ENCODE peak calls at places on chromosomes 12 and 14, in eight cellular contexts. B, C, L, F, X, A, T and N are unnamed samples.

GRCh38 chr14:90758959-90759358 is 57.3 kb downstream of the TTC7B start:
- DNase-seq in C (peak; percentile 26), A (peak; percentile 56), F (peak; percentile 91), L (no peak), X (peak; percentile 12), B (peak; percentile 54), T (peak; percentile 38), N (no peak)

GRCh38 chr12:124057691-124058090 is 84.7 kb downstream of the ZNF664 start:
- DNase-seq in T (no peak), B (no peak), L (no peak), F (no peak), A (no peak), X (no peak), C (no peak), N (no peak)

GRCh38 chr14:81070511-81070910 is 115.1 kb downstream of the TSHR start:
- DNase-seq in B (no peak), X (no peak), T (no peak), F (no peak), L (no peak), A (no peak), C (no peak), N (no peak)

GRCh38 chr14:76311410-76311758 is 64.6 kb upstream of the ESRRB start:
- DNase-seq in B (no peak), X (no peak), C (no peak), T (no peak), F (peak; percentile 24), A (no peak), L (no peak), N (no peak)

GRCh38 chr14:50772361-50772760 is 58.6 kb downstream of the NIN start:
- DNase-seq in A (no peak), B (no peak), T (no peak), F (no peak), X (no peak), L (peak; percentile 81), C (no peak), N (no peak)

GRCh38 chr14:64147126-64147790 is 146.9 kb downstream of the ESR2 start:
- DNase-seq in B (no peak), L (no peak), X (no peak), C (no peak), T (no peak), A (peak; percentile 50), F (no peak), N (no peak)

GRCh38 chr12:49764126-49764525 is 22.8 kb downstream of the TMBIM6 start:
- DNase-seq in F (no peak), X (no peak), L (no peak), T (no peak), A (no peak), B (no peak), C (no peak), N (no peak)

GRCh38 chr12:46265734-46266133 is 3.1 kb downstream of the SLC38A1 start:
- DNase-seq in C (no peak), X (peak; percentile 33), F (no peak), B (no peak), T (no peak), L (no peak), A (no peak), N (no peak)

GRCh38 chr14:67999693-68000384 is 180.3 kb downstream of the RAD51B start:
- DNase-seq in A (no peak), B (no peak), F (no peak), L (no peak), T (no peak), X (no peak), C (no peak), N (no peak)

GRCh38 chr12:125247477-125247876 is 182.2 kb downstream of the AACS start:
- DNase-seq in B (no peak), C (no peak), L (no peak), T (no peak), A (no peak), F (no peak), X (no peak), N (no peak)

GRCh38 chr12:57850924-57851323 is 4.4 kb upstream of the CTDSP2 start:
- DNase-seq in B (no peak), L (no peak), T (no peak), F (no peak), A (no peak), C (no peak), X (no peak), N (no peak)

GRCh38 chr14:68499451-68499850 is 293.4 kb downstream of the ZFP36L1 start:
- DNase-seq in L (no peak), T (no peak), X (no peak), A (no peak), F (no peak), C (no peak), B (no peak), N (no peak)

DNA sequence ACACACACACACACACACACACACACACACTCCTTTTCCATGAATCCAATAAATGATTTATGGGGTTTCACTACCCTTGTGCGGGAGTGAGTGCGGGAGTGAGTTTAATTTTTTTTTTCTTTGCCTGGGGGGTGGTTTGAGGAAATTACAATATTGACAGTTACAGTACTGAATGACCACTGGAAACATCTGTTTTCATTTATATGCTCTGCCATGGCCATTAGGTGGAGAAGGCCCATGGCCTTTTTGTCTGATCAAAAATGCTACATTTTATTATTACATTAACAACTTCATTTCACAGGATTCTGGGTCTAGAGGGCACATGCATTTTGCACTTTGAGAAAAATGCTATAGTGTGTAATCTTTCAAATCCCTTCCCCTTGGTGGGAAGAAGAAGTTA is 5.9 kb downstream of the TBX3 start:
- DNase-seq in T (no peak), C (no peak), F (no peak), A (no peak), X (no peak), L (no peak), B (no peak), N (no peak)
- TF ChIP-seq CTCF in T (no peak), C (no peak), F (no peak), A (no peak), X (no peak), L (no peak), B (no peak), N (no peak)

GRCh38 chr14:92789457-92790089 is 4.5 kb upstream of the GOLGA5 start:
- DNase-seq in B (no peak), A (no peak), F (no peak), C (no peak), T (no peak), X (no peak), L (no peak), N (no peak)

GRCh38 chr14:92786427-92786756 is 7.7 kb upstream of the GOLGA5 start:
- DNase-seq in X (no peak), L (no peak), F (no peak), A (no peak), B (no peak), T (no peak), C (no peak), N (no peak)

GRCh38 chr14:92783813-92784431 is 10.2 kb upstream of the GOLGA5 start:
- DNase-seq in A (no peak), B (peak; percentile 46), F (no peak), L (no peak), X (peak; percentile 44), T (no peak), C (peak; percentile 9), N (no peak)

GRCh38 chr14:92787554-92787953 is 6.6 kb upstream of the GOLGA5 start:
- DNase-seq in B (no peak), L (no peak), X (no peak), A (no peak), C (no peak), F (no peak), T (no peak), N (no peak)

GRCh38 chr14:92785601-92786426 is 8.3 kb upstream of the GOLGA5 start:
- DNase-seq in B (no peak), F (no peak), A (peak; percentile 54), L (peak; percentile 38), X (no peak), T (peak; percentile 55), C (no peak), N (peak; percentile 62)
- TF ChIP-seq CTCF in B (no peak), F (no peak), A (no peak), L (peak; percentile 22), X (no peak), T (no peak), C (no peak), N (no peak)

DNA sequence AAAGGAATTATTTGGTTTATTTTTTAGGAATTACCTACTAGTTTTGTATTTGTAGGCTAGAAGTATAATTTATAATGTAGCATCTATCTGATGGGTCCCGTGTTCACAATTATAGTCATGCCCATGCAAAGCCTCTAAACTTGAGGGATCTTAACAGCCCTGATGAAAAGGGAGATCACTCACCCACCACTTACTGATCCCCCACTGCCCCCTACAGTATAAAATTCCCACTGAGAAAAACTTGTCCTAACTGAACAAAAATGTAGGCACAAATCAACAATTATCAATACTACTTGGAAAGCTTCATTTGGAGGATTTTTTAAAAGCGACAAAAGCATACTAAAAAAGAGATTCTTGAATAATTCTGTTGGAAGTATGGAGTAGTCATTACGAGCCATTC is 21.0 kb downstream of the WIF1 start:
- DNase-seq in T (no peak), F (no peak), A (no peak), L (no peak), B (no peak), X (no peak), C (peak; percentile 15), N (no peak)
- TF ChIP-seq CTCF in T (no peak), F (no peak), A (no peak), L (no peak), B (no peak), X (no peak), C (peak; percentile 37), N (no peak)

GRCh38 chr12:110861729-110862128 is 14.9 kb downstream of the CCDC63 start:
- DNase-seq in B (no peak), X (no peak), C (no peak), L (no peak), F (no peak), A (no peak), T (no peak), N (no peak)
- TF ChIP-seq CTCF in B (no peak), X (no peak), C (no peak), L (no peak), F (no peak), A (no peak), T (no peak), N (no peak)

GRCh38 chr14:104927901-104928300 is 3.2 kb downstream of the PLD4 start:
- DNase-seq in F (no peak), B (no peak), L (no peak), C (no peak), A (no peak), X (peak; percentile 16), T (no peak), N (peak; percentile 10)
- TF ChIP-seq CTCF in F (no peak), B (no peak), L (no peak), C (no peak), A (no peak), X (no peak), T (no peak), N (no peak)